ENCODE peak calls at places on chromosomes 3 and 15, in six cellular contexts. B is GOT3, G is hypothalamus, X is GM03348, D is astrocyte of the spinal cord, J is stomach. M is an unnamed sample.
A peak's percentile ranks its signal among the peaks of the same experiment; 100 is the strongest.

GRCh38 chr3:128228366-128228910 is 75.2 kb downstream of the EEFSEC start:
- DNase-seq in G (no peak), X (no peak), D (no peak), J (no peak), B (no peak), M (no peak)

GRCh38 chr15:58407366-58407765 is 24.4 kb upstream of the LIPC start:
- DNase-seq in X (no peak), J (no peak), D (no peak), G (peak; percentile 4), B (no peak), M (no peak)

GRCh38 chr15:36331531-36332275 is 247.7 kb upstream of the CDIN1 start:
- DNase-seq in B (no peak), X (peak; percentile 13), D (peak; percentile 30), G (no peak), J (no peak), M (no peak)

GRCh38 chr15:79897701-79898113 is 893 bp upstream of the MTHFS start:
- DNase-seq in G (no peak), D (no peak), B (no peak), J (no peak), X (no peak), M (no peak)

GRCh38 chr3:44685128-44685800 is 27.2 kb upstream of the ZNF502 start:
- DNase-seq in X (peak; percentile 87), G (peak; percentile 67), J (peak; percentile 64), B (peak; percentile 8), D (peak; percentile 88), M (peak; percentile 21)

GRCh38 chr3:172176385-172176784 is 137.0 kb downstream of the FNDC3B start:
- DNase-seq in X (no peak), B (no peak), D (no peak), G (no peak), J (no peak), M (no peak)

GRCh38 chr3:171256445-171257250 is 203.6 kb downstream of the TNIK start:
- DNase-seq in X (no peak), G (no peak), B (no peak), D (no peak), J (no peak), M (peak; percentile 61)

GRCh38 chr15:59689626-59690236 is 611 bp upstream of the BNIP2 start:
- DNase-seq in D (peak; percentile 66), G (peak; percentile 33), B (no peak), J (peak; percentile 88), X (no peak), M (peak; percentile 74)

GRCh38 chr15:88909956-88910831 is 3.0 kb downstream of the MFGE8 start:
- DNase-seq in X (no peak), D (no peak), B (no peak), J (no peak), G (no peak), M (no peak)

GRCh38 chr3:38551026-38551832 is 55.1 kb downstream of the EXOG start:
- DNase-seq in B (no peak), G (no peak), D (no peak), X (no peak), J (peak; percentile 11), M (no peak)

GRCh38 chr3:67064105-67064504 is 66.0 kb downstream of the KBTBD8 start:
- DNase-seq in G (no peak), D (no peak), X (no peak), J (no peak), B (no peak), M (no peak)

GRCh38 chr15:92130244-92130643 is 263.4 kb upstream of the ST8SIA2 start:
- DNase-seq in B (no peak), G (no peak), D (no peak), J (no peak), X (no peak), M (no peak)

GRCh38 chr3:135239485-135239884 is 444.4 kb downstream of the EPHB1 start:
- DNase-seq in G (no peak), X (no peak), B (no peak), J (no peak), D (no peak), M (no peak)

GRCh38 chr3:172107403-172107802 is 68.0 kb downstream of the FNDC3B start:
- DNase-seq in X (peak; percentile 24), J (no peak), G (no peak), D (no peak), B (no peak), M (no peak)

GRCh38 chr15:72991026-72991425 is 61.2 kb upstream of the NEO1 start:
- DNase-seq in X (no peak), B (no peak), G (no peak), J (no peak), D (no peak), M (peak; percentile 3)

GRCh38 chr15:75067123-75067854 is 43.9 kb downstream of the PPCDC start:
- DNase-seq in J (no peak), B (no peak), D (peak; percentile 66), G (no peak), X (no peak), M (peak; percentile 57)

GRCh38 chr3:14175383-14176037 is 2.9 kb downstream of the XPC start:
- DNase-seq in G (no peak), X (peak; percentile 27), B (no peak), D (peak; percentile 42), J (no peak), M (no peak)

GRCh38 chr3:142735462-142735861 is 11.6 kb downstream of the TRPC1 start:
- DNase-seq in B (no peak), X (no peak), J (no peak), G (no peak), D (no peak), M (no peak)

GRCh38 chr3:126780666-126781065 is 76.6 kb downstream of the CHCHD6 start:
- DNase-seq in D (no peak), X (no peak), G (no peak), J (no peak), B (no peak), M (no peak)

GRCh38 chr3:157160652-157161480 is 919 bp upstream of the CCNL1 start:
- DNase-seq in J (peak; percentile 89), X (peak; percentile 84), B (peak; percentile 85), D (peak; percentile 91), G (no peak), M (peak; percentile 88)

GRCh38 chr3:49151610-49152009 is 14.5 kb downstream of the CCDC71 start:
- DNase-seq in X (no peak), J (no peak), G (no peak), B (no peak), D (no peak), M (no peak)

GRCh38 chr15:101723161-101723873 is 956 bp downstream of the TARS3 start:
- DNase-seq in X (peak; percentile 22), D (peak; percentile 62), B (no peak), J (no peak), G (no peak), M (peak; percentile 32)

GRCh38 chr15:29299784-29300183 is 30.2 kb upstream of the NSMCE3 start:
- DNase-seq in B (no peak), G (no peak), D (no peak), J (no peak), X (no peak), M (no peak)

GRCh38 chr3:66985336-66985920 is 12.7 kb upstream of the KBTBD8 start:
- DNase-seq in D (no peak), X (no peak), G (no peak), J (no peak), B (no peak), M (no peak)

GRCh38 chr3:194308635-194309213 is 42.4 kb downstream of the CPN2 start:
- DNase-seq in J (no peak), D (no peak), X (no peak), B (no peak), G (no peak), M (no peak)

GRCh38 chr15:92157666-92158298 is 235.9 kb upstream of the ST8SIA2 start:
- DNase-seq in J (no peak), D (no peak), X (no peak), G (no peak), B (no peak), M (no peak)

GRCh38 chr15:95284933-95285401 is 1045.5 kb upstream of the NR2F2 start:
- DNase-seq in D (peak; percentile 77), J (no peak), G (no peak), X (peak; percentile 52), B (no peak), M (peak; percentile 31)

GRCh38 chr15:89472785-89473256 is 23.6 kb downstream of the RHCG start:
- DNase-seq in X (peak; percentile 76), G (peak; percentile 45), B (no peak), D (peak; percentile 37), J (peak; percentile 28), M (peak; percentile 70)

GRCh38 chr15:85582719-85583089 is 202.3 kb downstream of the AKAP13 start:
- DNase-seq in D (no peak), G (no peak), B (no peak), X (peak; percentile 36), J (peak; percentile 53), M (no peak)

GRCh38 chr3:51963951-51964451 is 3.3 kb downstream of the PCBP4 start:
- DNase-seq in D (no peak), B (no peak), X (no peak), J (no peak), G (peak; percentile 43), M (no peak)

GRCh38 chr15:79522656-79523055 is 90.5 kb downstream of the MINAR1 start:
- DNase-seq in D (no peak), B (no peak), G (no peak), X (no peak), J (no peak), M (no peak)

GRCh38 chr15:64894395-64895056 is 17.2 kb upstream of the ANKDD1A start:
- DNase-seq in D (no peak), B (no peak), J (peak; percentile 61), X (no peak), G (no peak), M (no peak)

GRCh38 chr3:189303584-189303983 is 131.8 kb downstream of the TPRG1 start:
- DNase-seq in J (no peak), B (no peak), D (no peak), X (no peak), G (no peak), M (no peak)

GRCh38 chr3:23540600-23540999 is 265.2 kb upstream of the UBE2E1 start:
- DNase-seq in J (no peak), D (no peak), X (no peak), B (no peak), G (no peak), M (no peak)

GRCh38 chr3:155949464-155950217 is 79.2 kb downstream of the GMPS start:
- DNase-seq in G (no peak), B (no peak), J (no peak), X (no peak), D (no peak), M (no peak)

GRCh38 chr15:57017024-57017423 is 98.6 kb downstream of the TCF12 start:
- DNase-seq in J (no peak), B (no peak), D (no peak), G (no peak), X (no peak), M (no peak)

GRCh38 chr15:44427756-44428724 is 611 bp downstream of the CTDSPL2 start:
- DNase-seq in X (peak; percentile 65), G (no peak), J (peak; percentile 74), B (no peak), D (peak; percentile 10), M (no peak)

M was measured in HFFc6.